ENCODE peak calls at places on chromosomes 3 and 15, in four cellular contexts. R is IMR-90, O is breast epithelium, Y is transverse colon. U is an unnamed sample.

GRCh38 chr3:196868297-196868661 is 559 bp downstream of the SENP5 start:
- DNase-seq in R (peak), O (no peak), Y (peak), U (peak)

GRCh38 chr15:68278345-68279217 is 1.0 kb downstream of the FEM1B start:
- DNase-seq in R (peak), O (no peak), Y (no peak), U (peak)

GRCh38 chr15:66761723-66762595 is 59.9 kb downstream of the SMAD6 start:
- DNase-seq in R (no peak), O (no peak), Y (no peak), U (no peak)

GRCh38 chr15:68379759-68380290 is 52.1 kb downstream of the ITGA11 start:
- DNase-seq in R (peak), O (no peak), Y (no peak), U (no peak)

GRCh38 chr3:118488751-118489150 is 545.9 kb downstream of the IGSF11 start:
- DNase-seq in R (no peak), O (no peak), Y (no peak), U (no peak)

GRCh38 chr15:53752406-53752805 is 7.1 kb downstream of the WDR72 start:
- DNase-seq in R (no peak), O (no peak), Y (no peak), U (no peak)

GRCh38 chr15:23750179-23750578 is 63.1 kb upstream of the NDN start:
- DNase-seq in R (no peak), O (no peak), Y (no peak), U (no peak)

GRCh38 chr15:80636675-80637074 is 58.4 kb upstream of the ABHD17C start:
- DNase-seq in R (no peak), O (no peak), Y (peak), U (no peak)

GRCh38 chr3:14285526-14285925 is 106.9 kb downstream of the LSM3 start:
- DNase-seq in R (no peak), O (no peak), Y (no peak), U (no peak)

GRCh38 chr3:37194533-37194932 is 20.2 kb upstream of the LRRFIP2 start:
- DNase-seq in R (no peak), O (no peak), Y (no peak), U (no peak)

GRCh38 chr15:75232826-75233503 is 25.2 kb upstream of the GOLGA6C start:
- DNase-seq in R (no peak), O (no peak), Y (peak), U (peak)

GRCh38 chr15:55230051-55230670 is 33.4 kb upstream of the RSL24D1 start:
- DNase-seq in R (peak), O (no peak), Y (no peak), U (no peak)

GRCh38 chr3:65833761-65834505 is 204.8 kb downstream of the MAGI1 start:
- DNase-seq in R (peak), O (no peak), Y (no peak), U (no peak)

GRCh38 chr3:131250466-131250865 is 131.1 kb upstream of the NUDT16 start:
- DNase-seq in R (no peak), O (no peak), Y (no peak), U (no peak)

GRCh38 chr15:47708595-47708994 is 8.7 kb upstream of the SEMA6D start:
- DNase-seq in R (no peak), O (no peak), Y (peak), U (no peak)
- H3K27ac ChIP-seq in R (no peak), O (no peak), Y (peak), U (no peak)

DNA sequence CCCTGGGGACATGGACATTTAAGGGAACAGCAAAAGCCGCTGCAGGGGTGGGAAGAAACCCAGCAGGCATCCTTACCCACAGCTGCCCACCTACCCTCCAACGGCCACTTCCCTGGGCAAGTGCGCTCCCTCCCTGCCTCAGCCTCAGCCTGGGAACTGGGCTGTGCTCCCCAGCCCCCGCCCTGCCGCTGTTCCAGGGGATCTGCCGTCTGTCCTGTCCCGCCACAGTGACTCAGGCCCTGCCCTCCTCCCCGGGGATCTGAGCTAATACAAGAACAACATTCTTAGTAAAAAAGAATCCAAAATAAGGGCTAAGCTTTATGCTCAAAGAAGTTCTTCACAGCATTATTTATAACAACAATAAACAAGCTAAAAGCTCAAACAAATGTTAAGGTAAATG is 7.4 kb upstream of the IQSEC1 start:
- DNase-seq in R (no peak), O (no peak), Y (no peak), U (no peak)
- H3K27ac ChIP-seq in R (no peak), O (no peak), Y (no peak), U (no peak)

GRCh38 chr3:129016366-129016724 is 15.2 kb downstream of the EFCC1 start:
- DNase-seq in R (no peak), O (no peak), Y (peak), U (no peak)

GRCh38 chr3:129015388-129016105 is 14.4 kb downstream of the EFCC1 start:
- DNase-seq in R (no peak), O (no peak), Y (peak), U (no peak)

GRCh38 chr3:129013491-129013891 is 12.4 kb downstream of the EFCC1 start:
- DNase-seq in R (no peak), O (no peak), Y (no peak), U (no peak)

GRCh38 chr3:129014148-129014547 is 13.0 kb downstream of the EFCC1 start:
- DNase-seq in R (peak), O (no peak), Y (no peak), U (peak)

DNA sequence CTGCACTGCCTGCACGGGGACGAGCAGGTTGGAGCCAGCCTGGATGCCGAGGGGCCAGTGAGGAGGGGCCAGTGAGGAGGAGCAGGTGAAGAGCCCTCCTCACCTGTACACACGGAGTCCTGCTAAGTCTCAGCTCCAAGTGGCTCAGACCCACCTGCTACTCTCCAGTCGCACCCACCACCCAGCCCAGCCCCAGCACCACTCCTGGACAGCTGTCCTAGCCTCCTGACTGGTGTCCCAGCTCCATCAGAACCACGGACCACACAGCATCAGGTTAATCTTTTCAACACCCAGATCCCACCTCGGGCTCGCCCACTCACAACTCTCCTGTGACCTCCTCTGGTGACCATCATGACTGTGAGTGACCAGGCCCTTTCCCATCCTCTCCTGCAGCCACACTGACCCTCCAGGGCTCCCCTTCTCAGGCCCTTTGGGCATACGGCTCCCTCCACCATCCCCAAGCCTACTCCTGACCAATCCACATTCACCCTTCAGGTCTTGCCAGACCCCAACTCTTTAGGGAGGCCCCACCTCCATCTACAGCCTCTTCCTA is 13.8 kb downstream of the EFCC1 start:
- DNase-seq in R (no peak), O (no peak), Y (no peak), U (no peak)
- H3K27ac ChIP-seq in R (no peak), O (peak), Y (peak), U (peak)

GRCh38 chr3:157136647-157137387 is 23.1 kb downstream of the CCNL1 start:
- DNase-seq in R (peak), O (peak), Y (peak), U (no peak)
- H3K27ac ChIP-seq in R (peak), O (peak), Y (peak), U (peak)

DNA sequence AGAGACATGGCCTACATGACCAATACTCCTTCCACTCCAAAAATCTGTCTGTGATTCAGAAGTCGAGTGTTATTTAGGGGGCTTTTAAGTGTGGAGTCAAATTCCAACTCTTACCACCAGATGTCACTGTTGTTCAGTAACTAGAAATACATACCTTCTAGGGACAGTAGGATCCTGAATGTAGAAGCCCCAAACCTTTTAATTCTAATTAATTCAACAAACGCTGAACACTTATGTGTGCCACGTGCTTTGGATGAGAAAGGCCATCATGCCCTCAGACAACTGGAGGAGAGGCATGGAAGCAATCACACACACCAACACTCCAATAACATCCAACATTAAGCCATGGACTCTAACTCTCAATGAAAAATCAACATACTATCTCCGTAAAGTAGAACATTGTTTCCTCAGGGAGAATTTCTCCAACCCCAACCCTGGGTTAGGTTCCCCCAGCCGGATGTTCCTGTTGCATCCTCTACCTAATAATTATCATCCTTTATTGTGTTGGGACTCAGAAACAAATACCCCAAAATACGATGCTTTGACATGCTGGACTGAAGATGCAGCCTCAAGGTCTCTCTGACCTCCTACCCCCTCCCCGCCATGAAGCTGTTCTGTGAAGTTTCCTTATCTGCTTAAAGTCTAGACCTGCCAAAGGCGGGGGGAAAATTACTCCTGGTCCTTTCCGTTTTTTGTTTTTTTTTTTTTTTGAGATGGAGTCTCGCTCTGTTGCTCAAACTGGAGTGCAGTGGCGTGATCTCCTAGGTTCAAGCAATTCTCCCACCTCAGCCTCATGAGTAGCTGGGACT is 8.0 kb upstream of the CCDC13 start:
- DNase-seq in R (peak), O (no peak), Y (no peak), U (no peak)
- H3K27ac ChIP-seq in R (no peak), O (peak), Y (peak), U (no peak)

GRCh38 chr3:122362026-122362425 is 21.0 kb downstream of the MIX23 start:
- DNase-seq in R (no peak), O (no peak), Y (no peak), U (no peak)
- H3K27ac ChIP-seq in R (no peak), O (no peak), Y (peak), U (no peak)

GRCh38 chr15:40511093-40511471 is 40.3 kb downstream of the CHST14 start:
- DNase-seq in R (no peak), O (no peak), Y (peak), U (no peak)

GRCh38 chr15:40510201-40510600 is 39.4 kb downstream of the CHST14 start:
- DNase-seq in R (no peak), O (no peak), Y (no peak), U (no peak)

GRCh38 chr15:40512440-40512839 is 41.7 kb downstream of the CHST14 start:
- DNase-seq in R (no peak), O (no peak), Y (no peak), U (no peak)

GRCh38 chr15:40508216-40508615 is 37.4 kb downstream of the CHST14 start:
- DNase-seq in R (no peak), O (no peak), Y (no peak), U (no peak)

DNA sequence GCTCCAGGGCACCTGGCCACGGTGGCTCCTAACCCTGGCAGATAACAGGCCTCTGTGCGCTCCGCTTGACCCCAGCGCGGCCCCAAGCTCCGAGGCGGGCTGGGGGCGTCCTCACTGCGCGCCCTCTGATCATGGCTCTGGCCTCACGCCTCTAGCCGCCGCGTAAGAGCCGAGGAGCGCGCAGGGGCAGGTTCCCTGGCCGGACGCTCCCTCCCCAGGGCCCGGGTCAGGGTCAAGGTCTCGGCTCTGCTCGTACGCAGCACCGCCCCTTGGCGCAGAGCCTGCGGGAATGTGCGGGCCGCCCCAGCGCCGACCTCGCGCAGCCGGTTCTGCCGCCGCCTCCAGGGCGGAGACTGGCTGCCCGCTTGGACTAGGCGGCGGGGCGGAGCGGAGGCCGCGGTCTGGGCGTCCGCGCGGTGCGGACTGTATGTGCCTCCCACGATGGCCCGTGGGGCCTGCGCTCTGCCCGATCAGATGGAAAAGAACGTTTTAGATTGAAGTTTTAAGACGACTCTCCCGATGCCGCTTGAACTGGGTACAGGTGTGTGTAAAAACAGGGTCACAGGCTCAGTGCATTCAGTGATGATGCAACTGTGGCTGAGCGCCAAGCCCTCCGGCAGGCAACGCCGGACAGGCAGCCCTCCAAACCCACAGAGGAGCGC is 40.8 kb downstream of the CHST14 start:
- DNase-seq in R (no peak), O (peak), Y (peak), U (peak)
- H3K27ac ChIP-seq in R (no peak), O (peak), Y (peak), U (no peak)